ENCODE peak calls at places on chromosome X, in four cellular contexts. X is activated CD4-positive, CD25-positive, alpha-beta regulatory T cell; N is GM06990; U is heart left ventricle. B is an unnamed sample.

GRCh38 chrX:39955621-39956020 is 142.1 kb downstream of the BCOR start:
- DNase-seq in X (no peak), N (no peak), U (no peak), B (peak)

GRCh38 chrX:40112996-40113395 is 15.2 kb upstream of the BCOR start:
- DNase-seq in X (no peak), N (no peak), U (no peak), B (no peak)

GRCh38 chrX:17559728-17560379 is 177.4 kb upstream of the SCML1 start:
- DNase-seq in X (no peak), N (no peak), U (no peak), B (peak)

GRCh38 chrX:20680998-20681397 is 414.3 kb upstream of the RPS6KA3 start:
- DNase-seq in X (no peak), N (no peak), U (no peak), B (peak)

GRCh38 chrX:48592971-48593370 is 4.3 kb upstream of the WDR13 start:
- DNase-seq in X (no peak), N (no peak), U (no peak), B (no peak)

GRCh38 chrX:12978205-12979010 is 3.5 kb downstream of the TMSB4X start:
- DNase-seq in X (peak), N (peak), U (no peak), B (peak)

GRCh38 chrX:21479695-21480280 is 105.6 kb downstream of the CNKSR2 start:
- DNase-seq in X (no peak), N (peak), U (no peak), B (peak)

GRCh38 chrX:104098151-104098808 is 14.0 kb upstream of the ZCCHC18 start:
- DNase-seq in X (peak), N (no peak), U (no peak), B (peak)

GRCh38 chrX:97294016-97294415 is 410.3 kb downstream of the RPA4 start:
- DNase-seq in X (no peak), N (no peak), U (no peak), B (no peak)

GRCh38 chrX:119693996-119694451 is 1.1 kb upstream of the SEPTIN6 start:
- DNase-seq in X (no peak), N (no peak), U (peak), B (no peak)

GRCh38 chrX:56812515-56813105 is 83.6 kb downstream of the NBDY start:
- DNase-seq in X (no peak), N (no peak), U (no peak), B (no peak)

GRCh38 chrX:103664363-103664762 is 22.1 kb downstream of the MORF4L2 start:
- DNase-seq in X (no peak), N (no peak), U (no peak), B (no peak)

GRCh38 chrX:134180566-134180965 is 56.4 kb upstream of the CCDC160 start:
- DNase-seq in X (no peak), N (no peak), U (no peak), B (no peak)

GRCh38 chrX:635428-636192 is 5.0 kb downstream of the SHOX start:
- DNase-seq in X (no peak), N (no peak), U (no peak), B (no peak)

GRCh38 chrX:96707829-96708228 is 23.2 kb downstream of the DIAPH2 start:
- DNase-seq in X (no peak), N (no peak), U (no peak), B (no peak)

GRCh38 chrX:11137543-11138139 is 26.5 kb downstream of the HCCS start:
- DNase-seq in X (no peak), N (no peak), U (no peak), B (peak)

GRCh38 chrX:30488092-30488491 is 89.5 kb downstream of the TASL start:
- DNase-seq in X (no peak), N (no peak), U (no peak), B (peak)

GRCh38 chrX:122094611-122095010 is 1047.2 kb downstream of the GLUD2 start:
- DNase-seq in X (no peak), N (no peak), U (no peak), B (peak)

B was measured in DMS53.